ENCODE peak calls at places on chromosomes 6 and 20, in eight cellular contexts. W is right atrium auricular region, A is A549, F is tibial nerve, V is SK-N-SH, M is left ventricle myocardium inferior, P is keratinocyte, G is ovary. X is an unnamed sample.

GRCh38 chr6:111750753-111751684 is 122.2 kb downstream of the FYN start:
- DNase-seq in W (no peak), A (no peak), F (no peak), V (no peak), M (no peak), P (no peak), G (no peak), X (no peak)

GRCh38 chr20:14764511-14765369 is 427.3 kb upstream of the FLRT3 start:
- DNase-seq in W (no peak), A (no peak), F (no peak), V (no peak), M (no peak), P (no peak), G (no peak), X (no peak)

GRCh38 chr6:9766240-9766915 is 648.5 kb downstream of the TFAP2A start:
- DNase-seq in W (no peak), A (peak), F (no peak), V (no peak), M (no peak), P (peak), G (no peak), X (peak)

GRCh38 chr6:39407446-39407993 is 85.0 kb upstream of the KCNK16 start:
- DNase-seq in W (no peak), A (no peak), F (no peak), V (no peak), M (no peak), P (no peak), G (no peak), X (no peak)

GRCh38 chr20:17992847-17993508 is 24.2 kb downstream of the MGME1 start:
- DNase-seq in W (no peak), A (no peak), F (no peak), V (no peak), M (no peak), P (no peak), G (no peak), X (peak)

GRCh38 chr6:90219168-90219985 is 77.3 kb downstream of the BACH2 start:
- DNase-seq in W (no peak), A (no peak), F (peak), V (peak), M (no peak), P (no peak), G (peak), X (peak)

GRCh38 chr6:79713701-79714322 is 82.7 kb downstream of the SH3BGRL2 start:
- DNase-seq in W (no peak), A (peak), F (peak), V (peak), M (peak), P (no peak), G (peak), X (peak)

GRCh38 chr6:150685860-150686259 is 86.2 kb downstream of the PLEKHG1 start:
- DNase-seq in W (no peak), A (peak), F (no peak), V (peak), M (no peak), P (peak), G (no peak), X (no peak)

GRCh38 chr6:129936329-129937165 is 75.4 kb upstream of the TMEM244 start:
- DNase-seq in W (no peak), A (peak), F (peak), V (no peak), M (no peak), P (peak), G (no peak), X (peak)

GRCh38 chr6:27053738-27054137 is 193.8 kb upstream of the PRSS16 start:
- DNase-seq in W (no peak), A (no peak), F (no peak), V (no peak), M (no peak), P (no peak), G (no peak), X (no peak)

GRCh38 chr20:50625986-50626677 is 65.2 kb downstream of the RIPOR3 start:
- DNase-seq in W (peak), A (peak), F (peak), V (peak), M (peak), P (no peak), G (peak), X (peak)

GRCh38 chr6:72579865-72580264 is 42.0 kb upstream of the KCNQ5 start:
- DNase-seq in W (no peak), A (no peak), F (no peak), V (no peak), M (no peak), P (no peak), G (no peak), X (peak)

GRCh38 chr6:151959086-151959485 is 151.6 kb downstream of the ESR1 start:
- DNase-seq in W (no peak), A (no peak), F (no peak), V (no peak), M (no peak), P (no peak), G (no peak), X (no peak)

GRCh38 chr20:34435589-34435988 is 72.5 kb downstream of the ITCH start:
- DNase-seq in W (no peak), A (no peak), F (no peak), V (no peak), M (no peak), P (no peak), G (no peak), X (no peak)

GRCh38 chr6:134466751-134467525 is 149.0 kb upstream of the SGK1 start:
- DNase-seq in W (no peak), A (peak), F (no peak), V (no peak), M (no peak), P (no peak), G (no peak), X (no peak)

GRCh38 chr6:139752086-139752485 is 377.6 kb upstream of the CITED2 start:
- DNase-seq in W (no peak), A (no peak), F (no peak), V (no peak), M (no peak), P (no peak), G (no peak), X (no peak)

GRCh38 chr6:4820704-4821276 is 44.6 kb downstream of the CDYL start:
- DNase-seq in W (no peak), A (no peak), F (no peak), V (no peak), M (no peak), P (peak), G (no peak), X (peak)

GRCh38 chr20:51037499-51038110 is 14.7 kb upstream of the KCNG1 start:
- DNase-seq in W (no peak), A (no peak), F (no peak), V (no peak), M (no peak), P (no peak), G (no peak), X (no peak)

GRCh38 chr20:45206746-45207145 is at the start of gene SEMG1:
- DNase-seq in W (no peak), A (no peak), F (no peak), V (no peak), M (no peak), P (no peak), G (no peak), X (no peak)

GRCh38 chr6:143673638-143674037 is 4.1 kb upstream of the PHACTR2 start:
- DNase-seq in W (no peak), A (peak), F (no peak), V (no peak), M (no peak), P (peak), G (no peak), X (peak)

GRCh38 chr6:18263561-18264337 is 581 bp downstream of the DEK start:
- DNase-seq in W (peak), A (peak), F (peak), V (peak), M (peak), P (no peak), G (peak), X (peak)

GRCh38 chr6:52953911-52954839 is 40.9 kb downstream of the GSTA4 start:
- DNase-seq in W (no peak), A (no peak), F (no peak), V (no peak), M (no peak), P (no peak), G (no peak), X (no peak)

GRCh38 chr20:19942611-19943010 is 74.6 kb upstream of the NAA20 start:
- DNase-seq in W (no peak), A (no peak), F (no peak), V (no peak), M (no peak), P (no peak), G (no peak), X (no peak)

GRCh38 chr6:138105446-138105845 is 1.8 kb downstream of the PERP start:
- DNase-seq in W (no peak), A (peak), F (no peak), V (no peak), M (no peak), P (no peak), G (no peak), X (no peak)

GRCh38 chr6:84796343-84796742 is 31.9 kb upstream of the TBX18 start:
- DNase-seq in W (no peak), A (no peak), F (no peak), V (no peak), M (no peak), P (no peak), G (no peak), X (no peak)

GRCh38 chr6:26205161-26205624 is 118.0 kb downstream of the HFE start:
- DNase-seq in W (peak), A (peak), F (peak), V (peak), M (peak), P (no peak), G (peak), X (peak)

GRCh38 chr20:63099426-63100267 is 92.9 kb upstream of the BHLHE23 start:
- DNase-seq in W (no peak), A (peak), F (no peak), V (no peak), M (peak), P (no peak), G (no peak), X (no peak)

GRCh38 chr6:97120511-97120910 is 162.5 kb downstream of the MMS22L start:
- DNase-seq in W (no peak), A (no peak), F (no peak), V (no peak), M (no peak), P (no peak), G (no peak), X (no peak)

GRCh38 chr20:11777387-11777786 is 140.3 kb upstream of the BTBD3 start:
- DNase-seq in W (no peak), A (no peak), F (no peak), V (no peak), M (no peak), P (no peak), G (no peak), X (no peak)
- H3K27ac ChIP-seq in W (no peak), A (no peak), F (no peak), V (no peak), M (no peak), P (no peak), G (no peak), X (no peak)

GRCh38 chr20:61516398-61517208 is 264.5 kb downstream of the CDH4 start:
- DNase-seq in W (no peak), A (no peak), F (no peak), V (no peak), M (peak), P (no peak), G (no peak), X (peak)
- TF ChIP-seq CTCF in W (no peak), A (no peak), F (no peak), V (no peak), M (no peak), P (no peak), G (no peak), X (no peak)

DNA sequence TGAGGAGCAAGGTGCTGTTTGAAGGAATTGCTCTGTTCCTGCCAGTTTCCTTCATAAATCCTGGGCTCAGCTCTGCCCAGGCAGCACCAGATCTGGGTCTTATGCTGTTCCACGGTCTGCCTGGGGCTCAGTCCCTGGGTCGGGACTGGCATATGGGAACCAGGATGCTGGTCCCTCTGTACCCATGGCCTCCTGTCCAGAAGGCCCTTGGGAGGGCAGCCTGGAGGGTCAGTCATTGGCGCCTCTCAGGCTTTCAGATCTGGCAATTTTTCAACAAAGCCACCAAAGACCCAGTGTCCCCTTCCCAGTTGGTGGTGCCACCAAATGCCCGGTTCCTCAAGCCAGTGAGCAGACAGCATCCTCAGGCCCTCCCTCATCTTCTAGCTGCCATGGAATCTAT is 232.7 kb upstream of the SULF2 start:
- DNase-seq in W (no peak), A (no peak), F (no peak), V (no peak), M (no peak), P (no peak), G (no peak), X (no peak)
- H3K27ac ChIP-seq in W (no peak), A (no peak), F (no peak), V (no peak), M (no peak), P (no peak), G (no peak), X (no peak)

DNA sequence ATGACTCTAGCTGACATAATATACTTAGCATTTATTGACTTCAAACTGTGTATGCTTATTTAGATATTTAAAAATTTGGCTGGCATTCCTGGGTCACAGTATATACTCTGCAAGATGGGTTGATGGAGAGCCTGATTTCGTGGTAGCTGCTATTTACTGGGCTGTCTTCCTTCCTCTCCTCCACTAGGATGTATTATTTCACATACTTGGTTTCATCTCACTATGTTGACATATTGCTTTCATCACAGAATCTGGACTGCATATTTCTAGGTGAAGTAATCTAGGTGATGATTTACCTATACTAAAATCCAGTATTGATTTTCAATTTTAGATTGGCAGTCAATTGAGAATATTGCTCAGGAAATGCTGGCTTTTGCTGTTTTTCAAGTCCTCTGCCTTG is 15.7 kb downstream of the AFDN start:
- DNase-seq in W (no peak), A (no peak), F (no peak), V (no peak), M (no peak), P (no peak), G (no peak), X (no peak)
- TF ChIP-seq CTCF in W (no peak), A (no peak), F (no peak), V (no peak), M (no peak), P (no peak), G (no peak), X (no peak)

GRCh38 chr6:37057678-37058077 is 52.2 kb downstream of the FGD2 start:
- DNase-seq in W (no peak), A (no peak), F (no peak), V (no peak), M (no peak), P (no peak), G (no peak), X (no peak)

GRCh38 chr6:37058084-37058586 is 52.7 kb downstream of the FGD2 start:
- DNase-seq in W (no peak), A (peak), F (no peak), V (no peak), M (no peak), P (no peak), G (no peak), X (no peak)

GRCh38 chr6:37056439-37057127 is 51.1 kb downstream of the FGD2 start:
- DNase-seq in W (no peak), A (peak), F (no peak), V (no peak), M (no peak), P (peak), G (no peak), X (no peak)

GRCh38 chr6:37056112-37056403 is 50.6 kb downstream of the FGD2 start:
- DNase-seq in W (no peak), A (no peak), F (no peak), V (no peak), M (no peak), P (no peak), G (no peak), X (no peak)

GRCh38 chr6:37057128-37057471 is 51.6 kb downstream of the FGD2 start:
- DNase-seq in W (no peak), A (no peak), F (no peak), V (no peak), M (no peak), P (no peak), G (no peak), X (no peak)
- H3K27ac ChIP-seq in W (no peak), A (peak), F (no peak), V (no peak), M (no peak), P (peak), G (no peak), X (no peak)